ENCODE peak calls at places on chromosomes 16 and 17, in six cellular contexts. One of them, this sample, is unnamed. For H3K9me3 and H3K4me1, the result is how much of the 10 kb centered on the place peaks cover.

GRCh38 chr17:2365132-2365531 is 27.8 kb downstream of the SGSM2 start:
- DNase-seq in neural progenitor cell: no peak
- DNase-seq in H1: no peak
- DNase-seq in K562: no peak
- DNase-seq in lower lobe of right lung: no peak
- DNase-seq in mammary epithelial cell: no peak
- DNase-seq in this sample: peak

GRCh38 chr16:9090101-9090959 is 1.1 kb upstream of the HAPSTR1 start:
- DNase-seq in neural progenitor cell: peak
- DNase-seq in lower lobe of right lung: peak
- DNase-seq in K562: peak
- DNase-seq in mammary epithelial cell: no peak
- DNase-seq in H1: peak
- DNase-seq in this sample: peak

GRCh38 chr16:4309833-4310266 is 6.0 kb upstream of the GLIS2 start:
- DNase-seq in mammary epithelial cell: no peak
- DNase-seq in H1: peak
- DNase-seq in K562: no peak
- DNase-seq in neural progenitor cell: peak
- DNase-seq in lower lobe of right lung: peak
- DNase-seq in this sample: peak

GRCh38 chr17:57868007-57868774 is 18.3 kb upstream of the MRPS23 start:
- DNase-seq in mammary epithelial cell: peak
- DNase-seq in lower lobe of right lung: peak
- DNase-seq in neural progenitor cell: peak
- DNase-seq in H1: peak
- DNase-seq in K562: peak
- DNase-seq in this sample: peak

GRCh38 chr17:56322991-56323390 is 169.7 kb downstream of the ANKFN1 start:
- DNase-seq in K562: no peak
- DNase-seq in mammary epithelial cell: no peak
- DNase-seq in H1: no peak
- DNase-seq in lower lobe of right lung: no peak
- DNase-seq in neural progenitor cell: no peak
- DNase-seq in this sample: no peak

GRCh38 chr16:13923703-13924298 is 3.8 kb downstream of the ERCC4 start:
- DNase-seq in K562: peak
- DNase-seq in lower lobe of right lung: no peak
- DNase-seq in neural progenitor cell: peak
- DNase-seq in H1: no peak
- DNase-seq in mammary epithelial cell: peak
- DNase-seq in this sample: no peak

GRCh38 chr16:30609002-30609927 is 924 bp downstream of the ZNF689 start:
- DNase-seq in H1: peak
- DNase-seq in mammary epithelial cell: no peak
- DNase-seq in K562: peak
- DNase-seq in neural progenitor cell: peak
- DNase-seq in lower lobe of right lung: peak
- DNase-seq in this sample: peak

GRCh38 chr16:83312015-83312734 is 495.6 kb upstream of the HSBP1 start:
- DNase-seq in K562: no peak
- DNase-seq in lower lobe of right lung: no peak
- DNase-seq in mammary epithelial cell: no peak
- DNase-seq in H1: no peak
- DNase-seq in neural progenitor cell: no peak
- DNase-seq in this sample: no peak

GRCh38 chr16:88289549-88290344 is 93.0 kb upstream of the ZNF469 start:
- DNase-seq in H1: no peak
- DNase-seq in neural progenitor cell: no peak
- DNase-seq in lower lobe of right lung: no peak
- DNase-seq in K562: no peak
- DNase-seq in mammary epithelial cell: no peak
- DNase-seq in this sample: no peak

GRCh38 chr16:88286301-88286923 is 96.3 kb upstream of the ZNF469 start:
- DNase-seq in H1: no peak
- DNase-seq in neural progenitor cell: no peak
- DNase-seq in K562: no peak
- DNase-seq in mammary epithelial cell: no peak
- DNase-seq in lower lobe of right lung: peak
- DNase-seq in this sample: no peak

GRCh38 chr16:88287219-88287618 is 95.5 kb upstream of the ZNF469 start:
- DNase-seq in mammary epithelial cell: no peak
- DNase-seq in neural progenitor cell: no peak
- DNase-seq in K562: peak
- DNase-seq in lower lobe of right lung: no peak
- DNase-seq in H1: peak
- DNase-seq in this sample: no peak

GRCh38 chr16:88289001-88289400 is 93.8 kb upstream of the ZNF469 start:
- DNase-seq in K562: no peak
- DNase-seq in mammary epithelial cell: no peak
- DNase-seq in lower lobe of right lung: no peak
- DNase-seq in H1: no peak
- DNase-seq in neural progenitor cell: no peak
- DNase-seq in this sample: no peak

GRCh38 chr16:88288303-88288702 is 94.5 kb upstream of the ZNF469 start:
- DNase-seq in K562: no peak
- DNase-seq in H1: no peak
- DNase-seq in lower lobe of right lung: no peak
- DNase-seq in neural progenitor cell: no peak
- DNase-seq in mammary epithelial cell: no peak
- DNase-seq in this sample: no peak
- H3K9me3 ChIP-seq in K562: under half
- H3K9me3 ChIP-seq in H1: half or more
- H3K9me3 ChIP-seq in lower lobe of right lung: under half
- H3K9me3 ChIP-seq in neural progenitor cell: under half
- H3K9me3 ChIP-seq in mammary epithelial cell: under half
- H3K9me3 ChIP-seq in this sample: under half

DNA sequence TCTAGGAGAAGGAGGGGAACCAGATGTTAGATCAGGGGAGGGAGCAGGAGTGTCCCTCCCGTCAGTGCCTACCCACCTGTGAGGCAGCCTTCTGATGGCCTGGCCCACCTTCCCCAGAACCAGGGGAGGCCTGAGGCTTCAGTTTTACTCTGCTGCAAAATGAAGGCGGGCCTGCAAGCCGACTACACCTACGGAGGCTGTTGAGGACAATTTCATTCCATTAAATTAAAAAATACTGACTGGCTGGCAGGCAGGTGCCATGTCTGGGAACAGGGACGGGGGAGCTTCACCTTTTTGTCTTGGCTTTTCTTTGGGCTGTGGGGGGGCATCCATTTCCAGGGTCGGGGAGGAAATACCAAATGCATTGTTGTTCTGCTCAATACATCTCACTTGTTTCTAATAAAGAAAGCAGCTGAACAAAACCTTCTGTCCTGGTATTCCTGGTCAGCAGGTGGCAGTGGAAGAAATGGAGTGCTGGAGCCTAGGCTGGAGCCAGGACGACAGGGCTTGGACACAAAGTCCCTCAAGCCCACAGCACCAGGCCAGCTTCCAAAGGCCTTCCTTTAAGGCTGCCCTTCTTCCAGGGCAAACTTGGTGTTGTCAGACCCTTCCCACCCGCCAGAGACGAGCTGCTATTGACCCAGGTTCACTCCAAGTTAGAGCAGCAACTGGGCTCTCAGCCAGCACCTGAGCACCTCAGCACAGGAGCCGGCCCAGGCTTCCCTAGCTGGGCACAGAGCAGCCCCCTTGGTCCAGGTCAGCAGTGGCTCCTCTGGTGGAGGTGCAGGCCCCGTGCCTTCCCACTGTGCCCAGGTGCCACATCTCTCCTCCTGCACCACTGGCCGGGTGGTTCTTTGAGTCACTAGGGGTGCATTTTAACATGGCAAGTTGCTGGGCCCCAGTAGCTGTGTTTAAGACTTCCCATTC is 23.5 kb downstream of the PLCD3 start:
- DNase-seq in K562: no peak
- DNase-seq in lower lobe of right lung: no peak
- DNase-seq in neural progenitor cell: no peak
- DNase-seq in H1: no peak
- DNase-seq in mammary epithelial cell: no peak
- DNase-seq in this sample: no peak
- H3K4me1 ChIP-seq in K562: under half
- H3K4me1 ChIP-seq in lower lobe of right lung: under half
- H3K4me1 ChIP-seq in neural progenitor cell: under half
- H3K4me1 ChIP-seq in H1: under half
- H3K4me1 ChIP-seq in mammary epithelial cell: under half
- H3K4me1 ChIP-seq in this sample: under half

DNA sequence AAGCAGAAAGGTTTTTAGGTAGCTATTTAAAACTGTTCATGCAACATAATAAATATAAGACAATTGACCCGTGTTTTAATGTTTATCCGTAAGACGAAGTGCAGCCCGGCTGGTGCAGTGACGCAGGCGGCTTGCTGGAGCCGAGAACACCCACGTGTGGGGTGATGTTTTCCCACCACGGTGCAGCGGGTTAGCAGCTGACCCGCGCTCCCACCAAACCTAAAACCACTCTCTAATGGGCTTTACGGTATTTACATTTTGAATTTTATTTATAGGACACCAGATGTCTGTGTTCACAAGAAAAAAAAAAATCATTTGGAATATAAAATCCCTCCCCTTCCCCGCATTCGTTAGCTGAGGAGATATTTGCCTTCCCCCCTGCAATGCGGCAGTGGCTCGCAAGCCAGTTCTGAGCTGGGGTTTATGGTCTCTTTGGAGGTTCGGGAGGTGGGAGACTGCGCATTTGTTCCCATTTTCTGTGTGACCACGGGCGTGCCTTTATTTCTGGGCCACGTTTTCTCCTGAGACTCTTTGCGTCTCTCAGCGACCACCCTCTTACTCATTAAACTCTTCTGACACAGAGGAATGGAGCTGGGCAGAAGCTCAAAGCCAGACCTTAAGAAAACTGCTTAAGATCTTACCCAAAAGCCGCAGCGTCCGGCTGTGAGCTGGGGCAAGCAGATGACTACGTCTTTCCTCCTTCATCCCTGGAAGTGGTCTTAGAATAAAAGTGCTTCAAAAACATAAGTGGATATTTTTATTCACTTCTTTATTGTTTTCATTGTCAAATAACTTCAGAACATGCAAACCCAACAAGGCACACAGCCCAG is 301.1 kb downstream of the IRF8 start:
- DNase-seq in mammary epithelial cell: no peak
- DNase-seq in K562: no peak
- DNase-seq in lower lobe of right lung: no peak
- DNase-seq in neural progenitor cell: no peak
- DNase-seq in H1: no peak
- DNase-seq in this sample: no peak
- H3K4me3 ChIP-seq in mammary epithelial cell: no peak
- H3K4me3 ChIP-seq in K562: no peak
- H3K4me3 ChIP-seq in lower lobe of right lung: peak
- H3K4me3 ChIP-seq in neural progenitor cell: no peak
- H3K4me3 ChIP-seq in H1: no peak
- H3K4me3 ChIP-seq in this sample: no peak

DNA sequence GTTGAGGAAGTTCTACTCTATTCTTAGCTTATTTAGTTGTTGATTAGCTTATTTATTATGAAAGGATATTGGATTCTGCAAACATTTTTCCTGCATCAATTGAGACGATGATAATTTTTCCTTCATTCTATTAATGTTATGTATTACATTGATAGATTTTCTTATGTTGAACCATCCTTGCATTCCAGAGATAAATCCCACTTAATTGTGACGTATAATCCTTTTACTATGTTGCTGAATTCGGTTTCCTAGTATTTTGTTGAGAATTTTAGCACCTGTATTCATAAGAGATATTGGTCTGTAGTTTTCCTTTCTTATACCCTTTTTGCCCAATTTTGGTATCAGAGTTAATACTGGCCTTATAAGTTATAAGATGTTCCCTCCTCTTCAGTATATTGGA is 47.6 kb upstream of the BRD7 start:
- DNase-seq in lower lobe of right lung: no peak
- DNase-seq in neural progenitor cell: no peak
- DNase-seq in K562: no peak
- DNase-seq in H1: no peak
- DNase-seq in mammary epithelial cell: no peak
- DNase-seq in this sample: no peak
- H3K9me3 ChIP-seq in lower lobe of right lung: under half
- H3K9me3 ChIP-seq in neural progenitor cell: under half
- H3K9me3 ChIP-seq in K562: under half
- H3K9me3 ChIP-seq in H1: under half
- H3K9me3 ChIP-seq in mammary epithelial cell: under half
- H3K9me3 ChIP-seq in this sample: under half

GRCh38 chr17:38563362-38564253 is 42.1 kb downstream of the SRCIN1 start:
- DNase-seq in H1: peak
- DNase-seq in lower lobe of right lung: no peak
- DNase-seq in neural progenitor cell: peak
- DNase-seq in mammary epithelial cell: no peak
- DNase-seq in K562: no peak
- DNase-seq in this sample: no peak

GRCh38 chr17:38564254-38564605 is 41.5 kb downstream of the SRCIN1 start:
- DNase-seq in mammary epithelial cell: no peak
- DNase-seq in lower lobe of right lung: no peak
- DNase-seq in H1: no peak
- DNase-seq in neural progenitor cell: no peak
- DNase-seq in K562: no peak
- DNase-seq in this sample: no peak

GRCh38 chr17:38561416-38562214 is 44.1 kb downstream of the SRCIN1 start:
- DNase-seq in K562: no peak
- DNase-seq in H1: no peak
- DNase-seq in neural progenitor cell: peak
- DNase-seq in mammary epithelial cell: no peak
- DNase-seq in lower lobe of right lung: peak
- DNase-seq in this sample: no peak

GRCh38 chr17:38562215-38562569 is 43.6 kb downstream of the SRCIN1 start:
- DNase-seq in lower lobe of right lung: peak
- DNase-seq in H1: no peak
- DNase-seq in neural progenitor cell: no peak
- DNase-seq in mammary epithelial cell: no peak
- DNase-seq in K562: no peak
- DNase-seq in this sample: no peak

DNA sequence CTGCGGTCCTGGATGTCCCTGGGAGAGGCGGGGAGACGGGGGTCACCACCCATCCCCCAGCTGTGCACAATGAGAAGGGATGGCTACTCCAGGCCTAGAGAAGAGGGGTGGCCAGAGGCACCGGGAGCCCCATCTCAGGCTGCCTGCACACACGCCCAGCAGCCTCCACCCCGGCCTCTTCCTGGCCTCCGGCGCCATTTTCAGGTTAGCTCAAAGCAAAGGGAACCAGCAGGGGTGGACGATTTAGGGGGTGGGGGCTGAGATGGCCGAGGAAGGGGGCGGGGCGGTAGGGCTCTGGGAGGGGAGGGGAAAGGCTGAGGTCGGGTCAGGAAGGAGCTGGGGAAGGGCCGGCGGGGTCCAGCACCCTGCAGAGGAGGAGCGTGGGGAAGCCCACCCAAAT is 42.8 kb downstream of the SRCIN1 start:
- DNase-seq in mammary epithelial cell: no peak
- DNase-seq in neural progenitor cell: peak
- DNase-seq in lower lobe of right lung: no peak
- DNase-seq in K562: no peak
- DNase-seq in H1: peak
- DNase-seq in this sample: no peak
- H3K4me1 ChIP-seq in mammary epithelial cell: under half
- H3K4me1 ChIP-seq in neural progenitor cell: under half
- H3K4me1 ChIP-seq in lower lobe of right lung: under half
- H3K4me1 ChIP-seq in K562: under half
- H3K4me1 ChIP-seq in H1: under half
- H3K4me1 ChIP-seq in this sample: under half

DNA sequence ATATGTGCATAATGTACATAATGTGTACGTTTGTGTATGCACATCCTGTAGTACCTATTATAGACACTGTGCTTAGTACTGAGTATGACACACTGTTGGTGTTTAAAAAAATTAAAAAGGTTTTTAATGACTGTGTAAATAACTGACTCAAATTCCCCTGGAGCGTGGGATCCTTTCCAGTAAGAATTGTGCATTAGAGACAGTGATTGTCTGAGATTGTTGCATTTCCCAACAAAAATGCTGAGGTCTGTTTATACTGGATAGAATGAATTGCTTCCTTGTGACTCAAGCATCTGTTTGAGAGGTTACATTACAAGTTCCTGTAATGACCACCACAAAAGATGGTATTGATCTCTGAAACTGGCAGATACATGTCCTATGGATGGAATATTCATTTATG is 229.0 kb downstream of the CDH11 start:
- DNase-seq in H1: no peak
- DNase-seq in neural progenitor cell: no peak
- DNase-seq in lower lobe of right lung: no peak
- DNase-seq in mammary epithelial cell: no peak
- DNase-seq in K562: no peak
- DNase-seq in this sample: no peak
- H3K4me3 ChIP-seq in H1: no peak
- H3K4me3 ChIP-seq in neural progenitor cell: no peak
- H3K4me3 ChIP-seq in lower lobe of right lung: no peak
- H3K4me3 ChIP-seq in mammary epithelial cell: no peak
- H3K4me3 ChIP-seq in K562: no peak
- H3K4me3 ChIP-seq in this sample: no peak

This sample was measured in right cardiac atrium.